ENCODE peak calls at places on chromosome 1, in seven cellular contexts. L, W, K, U, S, E and D are unnamed samples.

GRCh38 chr1:79193211-79194079 is 186.9 kb upstream of the ADGRL4 start:
- DNase-seq in L (peak; percentile 64), W (peak; percentile 64), K (peak; percentile 43), U (peak; percentile 74), S (peak; percentile 19), E (peak; percentile 9), D (peak; percentile 85)

GRCh38 chr1:85319488-85319887 is 43.1 kb upstream of the BCL10 start:
- DNase-seq in L (no peak), W (no peak), K (no peak), U (no peak), S (no peak), E (no peak), D (no peak)

GRCh38 chr1:30840904-30841598 is 67.5 kb downstream of the SDC3 start:
- DNase-seq in L (no peak), W (no peak), K (peak; percentile 45), U (peak; percentile 17), S (no peak), E (peak; percentile 30), D (no peak)

GRCh38 chr1:54800899-54801759 is at the start of gene TTC22:
- DNase-seq in L (peak; percentile 54), W (peak; percentile 83), K (no peak), U (no peak), S (no peak), E (no peak), D (peak; percentile 45)

GRCh38 chr1:110085666-110086065 is 15.2 kb upstream of the ALX3 start:
- DNase-seq in L (no peak), W (no peak), K (no peak), U (no peak), S (no peak), E (no peak), D (no peak)

GRCh38 chr1:55781003-55781402 is 565.8 kb upstream of the USP24 start:
- DNase-seq in L (no peak), W (no peak), K (no peak), U (no peak), S (no peak), E (no peak), D (no peak)

GRCh38 chr1:1324084-1324523 is 356 bp downstream of the INTS11 start:
- DNase-seq in L (no peak), W (no peak), K (no peak), U (no peak), S (no peak), E (no peak), D (no peak)

GRCh38 chr1:149846600-149847466 is 52.5 kb upstream of the BOLA1 start:
- DNase-seq in L (no peak), W (no peak), K (no peak), U (no peak), S (no peak), E (no peak), D (peak; percentile 0)

GRCh38 chr1:31196685-31197084 is 43.0 kb downstream of the NKAIN1 start:
- DNase-seq in L (no peak), W (no peak), K (no peak), U (peak; percentile 35), S (no peak), E (no peak), D (no peak)

GRCh38 chr1:7824701-7825100 is 28.2 kb downstream of the UTS2 start:
- DNase-seq in L (no peak), W (no peak), K (no peak), U (no peak), S (no peak), E (no peak), D (no peak)

GRCh38 chr1:178537445-178538090 is 24.7 kb downstream of the TEX35 start:
- DNase-seq in L (no peak), W (no peak), K (no peak), U (no peak), S (no peak), E (no peak), D (peak; percentile 71)

GRCh38 chr1:167659440-167659839 is 29.4 kb downstream of the RCSD1 start:
- DNase-seq in L (peak; percentile 68), W (no peak), K (peak; percentile 75), U (no peak), S (no peak), E (no peak), D (no peak)

GRCh38 chr1:19505694-19506457 is 20.5 kb upstream of the CAPZB start:
- DNase-seq in L (no peak), W (no peak), K (no peak), U (no peak), S (no peak), E (no peak), D (no peak)

GRCh38 chr1:145736191-145736590 is 16.9 kb downstream of the CD160 start:
- DNase-seq in L (no peak), W (no peak), K (no peak), U (no peak), S (no peak), E (no peak), D (no peak)

GRCh38 chr1:107073493-107073892 is 17.0 kb downstream of the PRMT6 start:
- DNase-seq in L (no peak), W (no peak), K (no peak), U (no peak), S (no peak), E (no peak), D (no peak)
- H2BK5ac ChIP-seq in L (no peak overlapping the region), W (no peak overlapping the region), K (no peak overlapping the region), U (no peak overlapping the region), S (no peak overlapping the region), E (no peak overlapping the region), D (no peak overlapping the region)

GRCh38 chr1:171484760-171485374 is 463 bp upstream of the PRRC2C start:
- DNase-seq in L (no peak), W (no peak), K (no peak), U (no peak), S (no peak), E (no peak), D (peak; percentile 2)
- H2BK5ac ChIP-seq in L (no peak overlapping the region), W (no peak overlapping the region), K (no peak overlapping the region), U (peak overlapping the region; percentile 94), S (peak overlapping the region; percentile 49), E (peak overlapping the region; percentile 90), D (peak overlapping the region; percentile 37)

GRCh38 chr1:37660646-37661045 is 26.0 kb upstream of the RSPO1 start:
- DNase-seq in L (no peak), W (no peak), K (no peak), U (no peak), S (no peak), E (no peak), D (no peak)
- H2BK5ac ChIP-seq in L (no peak overlapping the region), W (no peak overlapping the region), K (no peak overlapping the region), U (no peak overlapping the region), S (no peak overlapping the region), E (peak overlapping the region; percentile 7), D (no peak overlapping the region)

DNA sequence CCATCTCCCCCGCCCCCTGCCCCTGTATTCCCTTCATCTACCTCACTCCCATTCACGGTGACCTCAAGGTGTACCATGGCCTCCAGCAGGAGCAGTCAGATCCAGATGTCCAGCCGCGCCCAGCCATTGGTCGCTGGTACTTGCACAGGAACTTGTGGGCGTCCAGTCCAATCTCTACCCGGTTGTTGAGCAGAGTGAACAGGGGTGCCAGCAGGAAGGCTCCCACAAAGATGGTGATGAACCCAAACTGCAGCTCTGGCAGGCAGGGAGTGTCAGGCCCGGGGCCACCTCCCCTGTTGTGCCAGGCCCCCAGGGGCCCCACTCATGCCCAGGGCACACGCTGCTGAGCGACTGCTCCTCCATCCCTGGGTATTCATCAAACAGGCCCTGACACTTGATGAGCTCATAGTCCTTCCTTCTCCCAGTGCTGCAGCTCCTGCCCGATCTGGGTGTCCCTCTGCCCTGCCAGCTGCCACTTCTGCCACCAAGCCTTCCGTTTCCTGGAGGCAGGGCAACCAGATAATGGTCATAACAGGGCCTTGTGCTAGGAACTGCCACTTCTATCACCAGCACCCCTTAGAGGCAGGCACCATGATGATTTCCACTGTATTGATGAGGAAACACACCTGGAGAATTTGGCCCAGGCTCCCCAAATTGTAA is 5.7 kb upstream of the ARHGEF19 start:
- DNase-seq in L (no peak), W (no peak), K (no peak), U (no peak), S (no peak), E (no peak), D (no peak)
- H2BK5ac ChIP-seq in L (no peak overlapping the region), W (no peak overlapping the region), K (no peak overlapping the region), U (no peak overlapping the region), S (no peak overlapping the region), E (no peak overlapping the region), D (no peak overlapping the region)

DNA sequence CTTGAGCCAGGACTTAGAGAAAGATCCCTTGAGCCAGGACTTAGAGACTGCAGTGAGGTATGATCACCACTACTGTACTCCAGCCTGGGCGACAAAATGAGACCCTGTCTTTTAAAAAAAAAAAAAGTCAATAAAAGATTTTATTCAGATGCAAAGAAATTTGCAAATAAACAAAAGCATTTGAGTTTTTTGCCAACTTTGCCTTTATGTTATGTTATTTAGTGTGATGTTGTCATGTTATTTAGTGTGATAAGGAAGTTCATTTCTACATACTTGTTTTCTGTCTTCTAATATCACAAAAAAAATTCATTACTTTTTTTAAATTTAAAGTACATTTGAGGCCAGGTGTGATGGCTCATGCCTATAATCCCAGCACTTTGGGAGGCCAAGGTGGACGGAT is 9.0 kb downstream of the RAD54L start:
- DNase-seq in L (no peak), W (no peak), K (no peak), U (no peak), S (no peak), E (no peak), D (no peak)
- H2BK5ac ChIP-seq in L (no peak overlapping the region), W (no peak overlapping the region), K (no peak overlapping the region), U (no peak overlapping the region), S (no peak overlapping the region), E (no peak overlapping the region), D (no peak overlapping the region)

GRCh38 chr1:240306673-240307072 is 215.0 kb downstream of the FMN2 start:
- DNase-seq in L (no peak), W (no peak), K (peak; percentile 62), U (peak; percentile 40), S (no peak), E (no peak), D (no peak)
- H2BK5ac ChIP-seq in L (no peak overlapping the region), W (no peak overlapping the region), K (no peak overlapping the region), U (peak overlapping the region; percentile 46), S (no peak overlapping the region), E (no peak overlapping the region), D (no peak overlapping the region)